ENCODE peak calls at places on chromosomes 7 and 10, in four cellular contexts. Z is OCI-LY7, S is left ventricle myocardium inferior, A is HepG2. Q is an unnamed sample.

GRCh38 chr7:50092579-50093411 is at the start of gene ZPBP:
- DNase-seq in Z (peak; percentile 69), S (peak; percentile 13), A (peak; percentile 18), Q (no peak)

GRCh38 chr7:151853896-151854807 is 22.8 kb downstream of the PRKAG2 start:
- DNase-seq in Z (no peak), S (peak; percentile 56), A (no peak), Q (peak; percentile 74)

GRCh38 chr7:139948167-139948566 is 114.6 kb downstream of the PARP12 start:
- DNase-seq in Z (no peak), S (no peak), A (no peak), Q (no peak)

GRCh38 chr7:81159402-81159801 is 240.6 kb upstream of the SEMA3C start:
- DNase-seq in Z (no peak), S (no peak), A (peak; percentile 65), Q (no peak)

GRCh38 chr10:4663162-4663992 is 162.6 kb upstream of the AKR1E2 start:
- DNase-seq in Z (peak; percentile 3), S (peak; percentile 29), A (peak; percentile 85), Q (peak; percentile 67)

GRCh38 chr10:70274643-70275042 is 9.2 kb downstream of the NPFFR1 start:
- DNase-seq in Z (no peak), S (no peak), A (no peak), Q (no peak)

GRCh38 chr7:104482362-104483042 is 154.1 kb downstream of the LHFPL3 start:
- DNase-seq in Z (no peak), S (no peak), A (no peak), Q (no peak)

GRCh38 chr7:90771281-90771680 is 175.2 kb downstream of the CDK14 start:
- DNase-seq in Z (no peak), S (no peak), A (no peak), Q (no peak)

GRCh38 chr10:17217661-17218306 is 10.3 kb upstream of the VIM start:
- DNase-seq in Z (no peak), S (no peak), A (no peak), Q (no peak)

GRCh38 chr7:96486681-96487080 is 164.8 kb upstream of the SLC25A13 start:
- DNase-seq in Z (no peak), S (no peak), A (no peak), Q (no peak)

GRCh38 chr10:30059209-30060107 is at the start of gene JCAD:
- DNase-seq in Z (no peak), S (peak; percentile 87), A (no peak), Q (peak; percentile 83)

GRCh38 chr10:35307297-35307696 is 29.0 kb upstream of the CCNY start:
- DNase-seq in Z (no peak), S (no peak), A (no peak), Q (no peak)

GRCh38 chr7:74379938-74380337 is 73.8 kb upstream of the GTF2IRD1 start:
- DNase-seq in Z (no peak), S (peak; percentile 49), A (no peak), Q (peak; percentile 68)

DNA sequence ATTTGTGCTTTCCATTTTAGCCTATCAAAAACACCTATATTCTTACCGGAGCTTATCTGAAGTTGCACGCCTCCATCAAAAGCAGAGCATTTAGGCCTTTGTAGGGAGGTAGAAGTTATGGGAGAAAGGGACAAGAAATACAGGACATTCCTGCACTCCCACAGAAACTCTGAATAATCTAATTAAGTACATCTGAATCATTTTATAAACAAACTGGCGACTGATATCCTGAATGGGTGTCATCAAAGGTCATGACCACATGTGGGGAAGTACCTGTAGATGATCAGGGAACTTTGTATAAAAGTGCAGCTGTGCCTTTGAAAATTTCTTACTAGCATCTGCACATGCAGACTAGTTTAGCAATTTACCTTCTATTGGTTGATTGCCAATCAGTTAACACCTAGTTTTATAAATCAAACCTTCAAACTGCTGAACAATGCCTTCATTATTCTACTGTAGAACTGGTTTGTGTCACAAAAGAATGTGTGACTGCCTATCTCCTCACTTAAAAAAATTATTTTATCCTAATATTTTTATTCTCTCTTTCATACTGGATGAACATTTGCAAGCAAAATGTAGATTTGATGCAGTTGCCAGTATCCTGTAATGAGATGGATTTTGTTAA is 17.1 kb downstream of the STEAP4 start:
- DNase-seq in Z (no peak), S (no peak), A (no peak), Q (no peak)
- H3K4me1 ChIP-seq in Z (no peaks in the 10 kb centered on the region), S (no peaks in the 10 kb centered on the region), A (no peaks in the 10 kb centered on the region), Q (no peaks in the 10 kb centered on the region)

DNA sequence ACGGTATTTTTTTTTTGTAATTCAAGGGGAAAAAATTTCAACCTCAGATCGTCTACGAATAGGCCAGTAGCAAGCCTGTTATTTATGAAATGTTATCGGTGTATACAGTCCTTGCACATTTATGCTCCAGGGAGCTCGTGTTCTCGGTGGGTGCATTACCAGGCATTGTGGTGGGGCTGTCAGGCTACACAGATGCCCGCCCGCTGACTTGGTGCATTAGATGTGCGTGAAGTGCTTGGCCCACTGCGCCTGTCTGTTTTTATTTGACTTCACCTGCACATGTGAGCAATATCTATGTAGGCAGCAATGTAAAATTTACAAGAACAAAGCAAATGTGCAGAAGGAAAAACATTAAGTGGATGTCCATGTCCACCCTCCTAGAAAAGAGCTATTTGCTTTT is 2.7 kb downstream of the FOXK1 start:
- DNase-seq in Z (no peak), S (no peak), A (no peak), Q (peak; percentile 20)
- H3K4me3 ChIP-seq in Z (peak overlapping the region; percentile 96), S (peak overlapping the region; percentile 97), A (peak overlapping the region; percentile 90), Q (peak overlapping the region; percentile 80)

GRCh38 chr7:142806021-142806353 is 35.2 kb downstream of the PRSS2 start:
- DNase-seq in Z (no peak), S (no peak), A (no peak), Q (no peak)
- H3K4me1 ChIP-seq in Z (peaks cover 86% of the 10 kb centered on the region), S (no peaks in the 10 kb centered on the region), A (no peaks in the 10 kb centered on the region), Q (no peaks in the 10 kb centered on the region)

GRCh38 chr10:14374745-14375445 is 44.2 kb upstream of the FRMD4A start:
- DNase-seq in Z (no peak), S (no peak), A (no peak), Q (no peak)

GRCh38 chr10:14372616-14373015 is 41.9 kb upstream of the FRMD4A start:
- DNase-seq in Z (no peak), S (no peak), A (no peak), Q (no peak)

GRCh38 chr10:14369881-14370280 is 39.2 kb upstream of the FRMD4A start:
- DNase-seq in Z (no peak), S (no peak), A (no peak), Q (no peak)

GRCh38 chr10:14366760-14367159 is 36.0 kb upstream of the FRMD4A start:
- DNase-seq in Z (no peak), S (no peak), A (no peak), Q (no peak)

GRCh38 chr10:14371616-14372015 is 40.9 kb upstream of the FRMD4A start:
- DNase-seq in Z (no peak), S (no peak), A (no peak), Q (no peak)
- H3K4me3 ChIP-seq in Z (no peak overlapping the region), S (no peak overlapping the region), A (no peak overlapping the region), Q (no peak overlapping the region)

GRCh38 chr10:132455441-132455971 is 58.5 kb downstream of the PWWP2B start:
- DNase-seq in Z (no peak), S (no peak), A (no peak), Q (no peak)

GRCh38 chr10:132457328-132458070 is 60.5 kb downstream of the PWWP2B start:
- DNase-seq in Z (peak; percentile 54), S (no peak), A (no peak), Q (peak; percentile 73)

GRCh38 chr10:132455986-132456847 is 59.2 kb downstream of the PWWP2B start:
- DNase-seq in Z (no peak), S (no peak), A (peak; percentile 39), Q (peak; percentile 70)

GRCh38 chr10:132458071-132458594 is 61.1 kb downstream of the PWWP2B start:
- DNase-seq in Z (no peak), S (no peak), A (no peak), Q (no peak)

DNA sequence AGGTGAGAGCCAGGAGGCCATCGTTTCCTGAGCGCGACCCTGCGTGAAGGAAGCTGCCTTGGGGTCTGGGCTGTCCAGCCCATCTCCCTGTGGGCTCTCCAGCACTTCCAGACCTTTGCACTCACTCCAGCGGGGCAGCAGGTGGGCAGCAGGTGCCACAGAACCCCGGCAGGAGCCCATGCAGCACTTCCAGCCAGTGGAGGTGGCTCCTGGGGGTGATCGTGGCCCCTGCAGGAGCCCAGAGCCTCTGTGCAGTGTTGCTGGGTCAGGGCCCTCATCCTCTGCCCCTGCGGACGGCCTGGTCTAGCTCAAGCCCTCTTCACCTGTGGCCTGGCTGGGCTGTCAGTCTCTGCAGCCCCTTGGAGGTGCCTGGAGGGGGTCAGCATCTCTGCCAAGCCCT is 59.9 kb downstream of the PWWP2B start:
- DNase-seq in Z (no peak), S (no peak), A (no peak), Q (peak; percentile 32)
- H3K4me1 ChIP-seq in Z (peaks cover 13% of the 10 kb centered on the region), S (peaks cover 37% of the 10 kb centered on the region), A (peaks cover 82% of the 10 kb centered on the region), Q (no peaks in the 10 kb centered on the region)

GRCh38 chr7:70616821-70617220 is 515.1 kb upstream of the GALNT17 start:
- DNase-seq in Z (no peak), S (no peak), A (no peak), Q (no peak)

GRCh38 chr7:70619659-70620058 is 512.3 kb upstream of the GALNT17 start:
- DNase-seq in Z (no peak), S (no peak), A (no peak), Q (no peak)

GRCh38 chr7:70620333-70621055 is 511.4 kb upstream of the GALNT17 start:
- DNase-seq in Z (no peak), S (no peak), A (no peak), Q (no peak)

GRCh38 chr7:70618020-70618551 is 513.9 kb upstream of the GALNT17 start:
- DNase-seq in Z (no peak), S (peak; percentile 20), A (no peak), Q (no peak)

GRCh38 chr7:70619130-70619529 is 512.8 kb upstream of the GALNT17 start:
- DNase-seq in Z (no peak), S (no peak), A (no peak), Q (no peak)
- H3K4me3 ChIP-seq in Z (no peak overlapping the region), S (no peak overlapping the region), A (no peak overlapping the region), Q (no peak overlapping the region)

DNA sequence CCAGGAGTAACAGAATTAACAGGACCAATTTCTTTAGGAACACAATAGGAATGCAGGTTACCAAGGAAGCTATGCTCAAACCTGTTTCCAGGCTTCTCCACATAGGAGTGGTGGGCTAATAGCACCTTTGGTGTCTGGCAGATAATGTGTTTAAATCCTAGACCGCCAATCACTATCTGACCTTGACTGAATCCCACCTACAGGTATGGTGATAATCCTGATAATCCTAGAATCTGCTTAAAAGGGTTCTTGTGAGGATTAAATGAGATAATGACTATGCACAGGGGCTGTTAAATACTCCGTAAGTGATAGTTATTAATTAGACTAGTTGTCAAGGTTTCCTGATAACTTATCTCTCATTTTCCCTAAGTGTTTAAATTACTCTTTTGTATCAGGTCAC is 81.2 kb downstream of the EPC1 start:
- DNase-seq in Z (no peak), S (no peak), A (no peak), Q (no peak)
- H3K4me1 ChIP-seq in Z (no peaks in the 10 kb centered on the region), S (peaks cover 19% of the 10 kb centered on the region), A (no peaks in the 10 kb centered on the region), Q (no peaks in the 10 kb centered on the region)

DNA sequence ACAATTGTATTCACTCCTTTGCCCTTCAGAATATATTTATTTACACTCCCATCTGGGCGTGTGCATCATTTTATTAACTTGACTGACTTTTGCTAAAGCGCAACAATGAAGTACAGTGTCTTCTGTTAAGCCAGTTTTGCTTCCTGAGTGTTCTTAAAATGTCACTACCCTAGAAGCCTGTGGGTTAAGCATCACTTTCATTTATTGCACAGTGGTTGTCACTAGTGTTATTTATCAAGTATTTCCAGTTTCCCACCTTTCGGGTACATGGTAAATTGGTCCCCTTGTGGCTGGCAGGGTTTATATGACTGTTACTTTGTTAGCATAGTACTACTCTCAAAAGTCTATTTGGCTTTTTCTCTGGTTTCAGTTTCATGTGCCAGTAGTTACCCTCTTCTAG is 3.3 kb downstream of the HILPDA start:
- DNase-seq in Z (no peak), S (no peak), A (no peak), Q (no peak)
- H3K4me3 ChIP-seq in Z (no peak overlapping the region), S (no peak overlapping the region), A (no peak overlapping the region), Q (no peak overlapping the region)